ENCODE peak calls at places on chromosomes 7 and 10, in seven cellular contexts. N is sciatic nerve, R is GM23248, K is right cardiac atrium, J is left cardiac atrium, H is SHP77, C is non-pigmented ciliary epithelial cell. W is an unnamed sample.

GRCh38 chr7:142855401-142855743 is 496 bp downstream of the EPHB6 start:
- DNase-seq in N (no peak), R (no peak), K (no peak), J (no peak), H (no peak), C (no peak), W (no peak)

GRCh38 chr10:92404592-92404991 is 113.6 kb downstream of the MARCHF5 start:
- DNase-seq in N (no peak), R (no peak), K (no peak), J (no peak), H (no peak), C (no peak), W (no peak)

GRCh38 chr10:76397957-76398665 is 966.7 kb downstream of the LRMDA start:
- DNase-seq in N (no peak), R (no peak), K (no peak), J (no peak), H (no peak), C (no peak), W (no peak)

GRCh38 chr10:76382381-76382851 is 951.0 kb downstream of the LRMDA start:
- DNase-seq in N (no peak), R (peak), K (no peak), J (no peak), H (no peak), C (peak), W (no peak)

GRCh38 chr7:101518348-101518747 is 110.7 kb downstream of the MYL10 start:
- DNase-seq in N (no peak), R (no peak), K (peak), J (no peak), H (no peak), C (no peak), W (no peak)

GRCh38 chr7:25250386-25250785 is 22.1 kb upstream of the NPVF start:
- DNase-seq in N (no peak), R (no peak), K (no peak), J (no peak), H (no peak), C (no peak), W (no peak)

GRCh38 chr7:155254018-155254417 is 43.7 kb upstream of the INSIG1 start:
- DNase-seq in N (no peak), R (no peak), K (no peak), J (no peak), H (no peak), C (no peak), W (no peak)

GRCh38 chr7:133331861-133332260 is 79.0 kb downstream of the EXOC4 start:
- DNase-seq in N (no peak), R (no peak), K (no peak), J (no peak), H (no peak), C (no peak), W (no peak)

GRCh38 chr7:131604841-131605279 is 48.4 kb upstream of the PODXL start:
- DNase-seq in N (no peak), R (peak), K (no peak), J (no peak), H (no peak), C (peak), W (no peak)

GRCh38 chr7:41478187-41478586 is 224.7 kb downstream of the INHBA start:
- DNase-seq in N (no peak), R (no peak), K (no peak), J (no peak), H (no peak), C (no peak), W (no peak)

GRCh38 chr10:78641693-78642092 is 427.1 kb upstream of the ZMIZ1 start:
- DNase-seq in N (no peak), R (no peak), K (no peak), J (no peak), H (no peak), C (no peak), W (no peak)

GRCh38 chr7:44534501-44534900 is 6.6 kb downstream of the NPC1L1 start:
- DNase-seq in N (no peak), R (peak), K (no peak), J (no peak), H (peak), C (no peak), W (no peak)

GRCh38 chr7:50542132-50542531 is 23.1 kb downstream of the DDC start:
- DNase-seq in N (no peak), R (no peak), K (no peak), J (no peak), H (no peak), C (no peak), W (no peak)

GRCh38 chr7:138258194-138258554 is 181.9 kb downstream of the AKR1D1 start:
- DNase-seq in N (no peak), R (no peak), K (no peak), J (no peak), H (no peak), C (no peak), W (no peak)

GRCh38 chr7:103538964-103539709 is 93.1 kb upstream of the SLC26A5 start:
- DNase-seq in N (no peak), R (no peak), K (no peak), J (no peak), H (no peak), C (no peak), W (no peak)

GRCh38 chr10:51897560-51897959 is 198.2 kb upstream of the CSTF2T start:
- DNase-seq in N (no peak), R (peak), K (no peak), J (no peak), H (no peak), C (no peak), W (no peak)

GRCh38 chr10:6239213-6239991 is 36.7 kb downstream of the PFKFB3 start:
- DNase-seq in N (no peak), R (peak), K (no peak), J (no peak), H (peak), C (peak), W (peak)

GRCh38 chr10:100895896-100896295 is 16.9 kb upstream of the SLF2 start:
- DNase-seq in N (no peak), R (no peak), K (no peak), J (no peak), H (no peak), C (no peak), W (no peak)

GRCh38 chr7:142754681-142755575 is 5.7 kb downstream of the PRSS1 start:
- DNase-seq in N (no peak), R (no peak), K (no peak), J (no peak), H (no peak), C (no peak), W (no peak)

GRCh38 chr10:17867056-17867455 is 57.9 kb downstream of the MRC1 start:
- DNase-seq in N (no peak), R (no peak), K (no peak), J (no peak), H (no peak), C (no peak), W (no peak)

GRCh38 chr7:156725074-156725473 is 84.5 kb downstream of the RNF32 start:
- DNase-seq in N (no peak), R (no peak), K (no peak), J (no peak), H (no peak), C (no peak), W (no peak)

GRCh38 chr7:55375237-55375636 is 10.1 kb downstream of the LANCL2 start:
- DNase-seq in N (no peak), R (no peak), K (no peak), J (no peak), H (no peak), C (no peak), W (no peak)

GRCh38 chr7:116863168-116863670 is 832 bp downstream of the CAPZA2 start:
- DNase-seq in N (peak), R (no peak), K (peak), J (peak), H (no peak), C (no peak), W (no peak)

GRCh38 chr10:34955391-34955790 is 134.8 kb downstream of the CUL2 start:
- DNase-seq in N (no peak), R (no peak), K (no peak), J (no peak), H (no peak), C (no peak), W (no peak)

GRCh38 chr7:110601710-110602109 is 489.2 kb upstream of the LRRN3 start:
- DNase-seq in N (no peak), R (no peak), K (no peak), J (no peak), H (no peak), C (no peak), W (no peak)

GRCh38 chr10:35135861-35136260 is 9.2 kb downstream of the CREM start:
- DNase-seq in N (no peak), R (peak), K (no peak), J (no peak), H (no peak), C (no peak), W (no peak)

GRCh38 chr7:129786179-129786514 is 166.6 kb downstream of the UBE2H start:
- DNase-seq in N (no peak), R (no peak), K (no peak), J (no peak), H (no peak), C (no peak), W (no peak)

GRCh38 chr7:27946351-27946750 is 206.4 kb downstream of the TAX1BP1 start:
- DNase-seq in N (no peak), R (no peak), K (no peak), J (no peak), H (no peak), C (no peak), W (no peak)

GRCh38 chr10:71902351-71902750 is 51.3 kb upstream of the PSAP start:
- DNase-seq in N (no peak), R (no peak), K (no peak), J (no peak), H (no peak), C (no peak), W (no peak)

GRCh38 chr7:112985377-112985987 is 101.1 kb downstream of the GPR85 start:
- DNase-seq in N (no peak), R (peak), K (no peak), J (no peak), H (no peak), C (no peak), W (no peak)

W was measured in glomerular endothelial cell.